ENCODE peak calls at places on chromosomes 16 and 17, in six cellular contexts. X, Q, O, L, M and Y are unnamed samples.
A peak's percentile ranks its signal among the peaks of the same experiment; 100 is the strongest.

GRCh38 chr17:3197219-3197618 is at the start of gene OR1A2:
- DNase-seq in X (no peak), Q (no peak), O (no peak), L (no peak), M (no peak), Y (no peak)

GRCh38 chr17:80263253-80264047 is 2.8 kb downstream of the RNF213 start:
- DNase-seq in X (peak; percentile 42), Q (no peak), O (peak; percentile 90), L (peak; percentile 79), M (no peak), Y (peak; percentile 96)

GRCh38 chr17:9880582-9880999 is 24.5 kb downstream of the RCVRN start:
- DNase-seq in X (no peak), Q (peak; percentile 87), O (no peak), L (no peak), M (no peak), Y (no peak)

GRCh38 chr17:8408371-8408770 is 10.7 kb upstream of the RNF222 start:
- DNase-seq in X (peak; percentile 60), Q (no peak), O (no peak), L (no peak), M (peak; percentile 9), Y (peak; percentile 32)

GRCh38 chr17:66614469-66614868 is 220.4 kb upstream of the CACNG5 start:
- DNase-seq in X (no peak), Q (no peak), O (no peak), L (no peak), M (no peak), Y (no peak)

GRCh38 chr16:56744996-56745640 is 15.2 kb downstream of the NUP93 start:
- DNase-seq in X (peak; percentile 76), Q (no peak), O (no peak), L (no peak), M (peak; percentile 34), Y (no peak)

GRCh38 chr16:81879625-81880024 is 100.5 kb downstream of the PLCG2 start:
- DNase-seq in X (peak; percentile 48), Q (no peak), O (no peak), L (no peak), M (peak; percentile 16), Y (no peak)

GRCh38 chr17:21196126-21196525 is 17.8 kb downstream of the TMEM11 start:
- DNase-seq in X (no peak), Q (no peak), O (no peak), L (no peak), M (no peak), Y (no peak)

GRCh38 chr17:17849147-17849820 is 12.5 kb upstream of the SREBF1 start:
- DNase-seq in X (no peak), Q (peak; percentile 54), O (peak; percentile 90), L (peak; percentile 83), M (no peak), Y (peak; percentile 39)

GRCh38 chr17:72185571-72185970 is 64.8 kb downstream of the SOX9 start:
- DNase-seq in X (no peak), Q (peak; percentile 32), O (no peak), L (no peak), M (no peak), Y (no peak)

GRCh38 chr17:6303664-6304063 is 131.3 kb downstream of the AIPL1 start:
- DNase-seq in X (peak; percentile 77), Q (peak; percentile 33), O (no peak), L (no peak), M (peak; percentile 77), Y (peak; percentile 16)

GRCh38 chr17:33664116-33664840 is 371.2 kb upstream of the ASIC2 start:
- DNase-seq in X (no peak), Q (no peak), O (no peak), L (no peak), M (no peak), Y (no peak)

GRCh38 chr16:80526418-80527061 is 14.3 kb upstream of the DYNLRB2 start:
- DNase-seq in X (peak; percentile 82), Q (peak; percentile 50), O (no peak), L (peak; percentile 46), M (peak; percentile 78), Y (peak; percentile 76)

GRCh38 chr17:13537211-13537610 is 64.5 kb downstream of the HS3ST3A1 start:
- DNase-seq in X (no peak), Q (no peak), O (no peak), L (no peak), M (no peak), Y (no peak)

GRCh38 chr16:10250137-10250850 is 68.1 kb upstream of the GRIN2A start:
- DNase-seq in X (no peak), Q (no peak), O (no peak), L (no peak), M (no peak), Y (no peak)

GRCh38 chr17:49910094-49910857 is 58.7 kb upstream of the DLX4 start:
- DNase-seq in X (peak; percentile 78), Q (peak; percentile 12), O (no peak), L (no peak), M (peak; percentile 71), Y (no peak)

GRCh38 chr17:49913226-49914095 is 55.5 kb upstream of the DLX4 start:
- DNase-seq in X (no peak), Q (peak; percentile 70), O (no peak), L (no peak), M (no peak), Y (no peak)

GRCh38 chr17:49908782-49909714 is 59.9 kb upstream of the DLX4 start:
- DNase-seq in X (peak; percentile 46), Q (no peak), O (no peak), L (no peak), M (no peak), Y (no peak)

GRCh38 chr17:49914096-49914490 is 54.9 kb upstream of the DLX4 start:
- DNase-seq in X (no peak), Q (no peak), O (no peak), L (no peak), M (peak; percentile 60), Y (no peak)

GRCh38 chr17:49910858-49911204 is 58.2 kb upstream of the DLX4 start:
- DNase-seq in X (peak; percentile 49), Q (no peak), O (no peak), L (no peak), M (no peak), Y (no peak)
- H3K27me3 ChIP-seq in X (peaks cover 78% of the 10 kb centered on the region), Q (peaks cover 52% of the 10 kb centered on the region), O (peaks cover 62% of the 10 kb centered on the region), L (peaks cover 46% of the 10 kb centered on the region), M (peaks cover 98% of the 10 kb centered on the region), Y (peaks cover 10% of the 10 kb centered on the region)

DNA sequence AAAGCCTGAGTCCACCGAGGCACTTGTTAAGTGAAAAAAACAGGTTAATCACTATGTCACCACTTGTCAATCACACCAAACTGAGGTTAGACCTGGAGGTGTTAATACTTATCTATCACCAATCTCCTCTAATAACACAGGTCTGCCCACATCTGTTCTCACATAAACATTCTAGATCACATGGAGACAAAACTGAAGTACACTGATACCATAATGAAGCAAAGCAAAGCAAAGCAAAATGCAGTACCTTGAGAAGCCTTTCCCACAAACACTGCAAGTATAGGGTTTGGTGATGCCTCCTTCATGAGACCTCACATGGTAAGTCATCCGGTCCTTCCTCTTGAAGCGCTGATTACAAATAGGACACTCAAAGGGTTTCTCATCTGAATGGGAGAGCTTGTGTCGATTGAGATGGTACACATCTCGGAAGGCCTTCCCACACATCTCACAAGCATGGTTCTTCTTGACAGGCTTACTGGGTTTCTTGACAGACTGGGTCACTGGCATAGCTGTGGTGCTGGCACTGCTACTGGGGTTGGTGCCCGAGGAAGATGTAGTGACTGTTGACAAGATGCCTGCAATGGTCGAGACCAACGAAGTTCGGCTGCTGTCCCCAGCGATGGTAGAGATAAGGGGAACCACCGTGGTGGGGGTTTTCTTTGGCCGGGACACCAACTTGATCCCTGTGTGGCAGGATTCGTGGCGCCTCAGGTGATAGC is 5.4 kb downstream of the VEZF1 start:
- DNase-seq in X (no peak), Q (no peak), O (no peak), L (peak; percentile 52), M (no peak), Y (no peak)
- H3K4me3 ChIP-seq in X (no peak overlapping the region), Q (no peak overlapping the region), O (no peak overlapping the region), L (no peak overlapping the region), M (no peak overlapping the region), Y (peak overlapping the region; percentile 13)

GRCh38 chr17:73281926-73282325 is 20.2 kb upstream of the CPSF4L start:
- DNase-seq in X (no peak), Q (no peak), O (no peak), L (no peak), M (no peak), Y (no peak)

GRCh38 chr17:73282629-73283028 is 20.9 kb upstream of the CPSF4L start:
- DNase-seq in X (no peak), Q (no peak), O (no peak), L (no peak), M (no peak), Y (no peak)

GRCh38 chr17:73283841-73284282 is 22.2 kb upstream of the CPSF4L start:
- DNase-seq in X (peak; percentile 88), Q (no peak), O (no peak), L (no peak), M (peak; percentile 88), Y (no peak)

GRCh38 chr17:73284339-73284738 is 22.7 kb upstream of the CPSF4L start:
- DNase-seq in X (no peak), Q (no peak), O (no peak), L (no peak), M (peak; percentile 50), Y (no peak)

DNA sequence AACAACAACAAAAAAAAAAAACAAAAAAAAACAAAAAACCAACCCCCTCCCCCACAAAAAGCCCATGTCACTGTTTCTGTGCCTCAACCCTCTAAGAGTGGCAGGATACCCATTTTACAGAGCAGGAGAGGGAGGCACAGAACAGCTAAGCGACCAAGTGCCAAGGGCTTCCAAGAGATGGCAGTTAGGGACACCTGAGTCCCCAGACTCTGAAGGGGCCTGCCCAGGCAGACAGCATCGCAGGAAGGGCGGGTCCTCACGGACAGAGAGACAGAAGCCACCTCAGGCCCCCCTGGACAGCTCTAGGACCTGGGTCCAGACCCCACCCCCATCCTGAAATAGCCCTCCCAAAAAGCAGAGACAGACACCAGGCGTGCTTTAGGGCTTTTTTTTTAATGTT is 21.6 kb upstream of the CPSF4L start:
- DNase-seq in X (no peak), Q (no peak), O (no peak), L (no peak), M (no peak), Y (no peak)
- H3K4me1 ChIP-seq in X (peaks cover 17% of the 10 kb centered on the region), Q (no peaks in the 10 kb centered on the region), O (peaks cover 30% of the 10 kb centered on the region), L (no peaks in the 10 kb centered on the region), M (peaks cover 31% of the 10 kb centered on the region), Y (no peaks in the 10 kb centered on the region)

DNA sequence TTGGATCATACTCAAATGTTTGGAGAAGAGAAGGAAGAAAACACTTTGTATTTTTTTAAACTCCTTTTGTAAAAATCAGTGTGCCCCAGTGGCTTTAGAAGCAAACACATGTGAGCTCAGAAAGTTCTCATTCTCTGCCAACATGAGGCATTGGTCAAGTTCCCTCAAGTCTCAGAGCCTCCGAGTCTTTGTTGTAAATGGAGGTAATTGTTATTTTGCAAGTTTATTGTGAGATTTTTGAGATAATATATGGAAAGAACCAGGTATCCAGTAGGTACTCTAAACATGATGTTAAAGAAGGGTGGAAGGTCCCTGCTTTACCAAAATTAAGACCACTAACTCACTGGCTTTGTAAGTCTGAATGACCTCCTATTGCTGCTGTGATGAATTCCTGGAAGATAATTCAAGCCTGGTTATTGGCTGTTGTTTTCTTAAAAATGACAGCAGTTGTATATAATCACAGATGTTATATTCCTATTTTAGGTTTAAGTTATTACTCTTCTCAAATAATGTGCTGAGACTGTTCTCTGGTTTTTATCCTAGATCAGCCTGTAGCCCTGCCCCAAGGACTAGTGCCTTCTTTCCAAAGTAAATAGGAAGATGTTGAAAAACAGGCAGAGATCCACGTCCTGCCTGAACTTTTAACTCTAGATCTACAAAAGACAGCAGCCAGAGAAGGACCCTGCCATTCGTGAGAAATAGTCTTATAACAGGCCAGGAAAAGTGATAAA is 2.4 kb downstream of the HLF start:
- DNase-seq in X (no peak), Q (no peak), O (no peak), L (no peak), M (no peak), Y (no peak)
- H3K27me3 ChIP-seq in X (peaks cover 58% of the 10 kb centered on the region), Q (peaks cover 46% of the 10 kb centered on the region), O (peaks cover 39% of the 10 kb centered on the region), L (peaks cover 18% of the 10 kb centered on the region), M (peaks cover 79% of the 10 kb centered on the region), Y (peaks cover 19% of the 10 kb centered on the region)